ENCODE peak calls at places on chromosomes 11 and 22, in seven cellular contexts. Z is transverse colon, E is esophagus squamous epithelium, T is right lobe of liver, J is A549, F is ovary, D is body of pancreas. S is an unnamed sample.

GRCh38 chr22:33569547-33569946 is 350.7 kb downstream of the LARGE1 start:
- DNase-seq in Z (no peak), E (no peak), T (no peak), J (no peak), F (no peak), D (no peak), S (no peak)

GRCh38 chr22:49044776-49045175 is 782.9 kb downstream of the BRD1 start:
- DNase-seq in Z (no peak), E (no peak), T (no peak), J (no peak), F (no peak), D (no peak), S (no peak)

GRCh38 chr11:114382509-114382908 is 17.8 kb downstream of the C11orf71 start:
- DNase-seq in Z (no peak), E (no peak), T (no peak), J (no peak), F (no peak), D (no peak), S (no peak)

GRCh38 chr11:62169448-62169847 is 20.6 kb upstream of the SCGB1D1 start:
- DNase-seq in Z (no peak), E (no peak), T (no peak), J (no peak), F (no peak), D (no peak), S (peak)

GRCh38 chr22:27454807-27455450 is 346.6 kb downstream of the MN1 start:
- DNase-seq in Z (no peak), E (no peak), T (no peak), J (no peak), F (no peak), D (no peak), S (no peak)

GRCh38 chr11:8220261-8221024 is 43.2 kb downstream of the LMO1 start:
- DNase-seq in Z (no peak), E (no peak), T (no peak), J (no peak), F (no peak), D (no peak), S (no peak)

GRCh38 chr22:46547179-46547882 is 9.9 kb upstream of the CELSR1 start:
- DNase-seq in Z (no peak), E (no peak), T (no peak), J (peak), F (no peak), D (peak), S (peak)

GRCh38 chr22:39574779-39575551 is 4.4 kb downstream of the CACNA1I start:
- DNase-seq in Z (no peak), E (no peak), T (no peak), J (peak), F (no peak), D (no peak), S (no peak)

GRCh38 chr11:120178441-120179070 is 32.3 kb upstream of the OAF start:
- DNase-seq in Z (no peak), E (no peak), T (no peak), J (no peak), F (no peak), D (no peak), S (no peak)

DNA sequence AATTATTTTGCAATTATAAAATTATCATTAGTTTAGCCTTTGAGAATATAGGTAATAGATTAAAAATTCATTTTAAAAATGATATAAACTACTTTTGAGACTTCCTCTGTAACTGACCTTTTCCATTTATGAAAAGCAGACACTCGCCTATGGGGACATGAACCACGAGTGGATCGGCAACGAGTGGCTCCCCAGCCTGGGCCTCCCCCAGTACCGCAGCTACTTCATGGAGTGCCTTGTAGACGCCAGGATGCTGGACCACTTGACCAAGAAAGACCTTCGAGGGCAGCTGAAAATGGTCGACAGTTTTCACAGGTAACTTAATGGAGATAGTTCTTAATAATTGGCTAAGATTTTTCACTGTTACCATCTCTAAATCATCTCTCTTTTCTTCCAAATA is 26.3 kb upstream of the CTTN start:
- DNase-seq in Z (no peak), E (no peak), T (no peak), J (no peak), F (no peak), D (no peak), S (no peak)
- TF ChIP-seq POLR2A in Z (no peak), E (no peak), T (no peak), J (no peak), F (no peak), D (no peak), S (no peak)

GRCh38 chr11:72823105-72823804 is 9.0 kb downstream of the ATG16L2 start:
- DNase-seq in Z (no peak), E (no peak), T (no peak), J (no peak), F (peak), D (no peak), S (no peak)

GRCh38 chr11:72820439-72821139 is 6.4 kb downstream of the ATG16L2 start:
- DNase-seq in Z (no peak), E (no peak), T (no peak), J (no peak), F (no peak), D (no peak), S (no peak)

GRCh38 chr11:72821920-72822799 is 7.9 kb downstream of the ATG16L2 start:
- DNase-seq in Z (peak), E (no peak), T (peak), J (peak), F (peak), D (peak), S (peak)

GRCh38 chr11:72818971-72819370 is 4.8 kb downstream of the ATG16L2 start:
- DNase-seq in Z (no peak), E (no peak), T (no peak), J (no peak), F (no peak), D (no peak), S (no peak)

GRCh38 chr11:72821221-72821919 is 7.2 kb downstream of the ATG16L2 start:
- DNase-seq in Z (peak), E (no peak), T (no peak), J (no peak), F (peak), D (no peak), S (no peak)
- H3K4me3 ChIP-seq in Z (peak), E (peak), T (peak), J (peak), F (peak), D (no peak), S (peak)

DNA sequence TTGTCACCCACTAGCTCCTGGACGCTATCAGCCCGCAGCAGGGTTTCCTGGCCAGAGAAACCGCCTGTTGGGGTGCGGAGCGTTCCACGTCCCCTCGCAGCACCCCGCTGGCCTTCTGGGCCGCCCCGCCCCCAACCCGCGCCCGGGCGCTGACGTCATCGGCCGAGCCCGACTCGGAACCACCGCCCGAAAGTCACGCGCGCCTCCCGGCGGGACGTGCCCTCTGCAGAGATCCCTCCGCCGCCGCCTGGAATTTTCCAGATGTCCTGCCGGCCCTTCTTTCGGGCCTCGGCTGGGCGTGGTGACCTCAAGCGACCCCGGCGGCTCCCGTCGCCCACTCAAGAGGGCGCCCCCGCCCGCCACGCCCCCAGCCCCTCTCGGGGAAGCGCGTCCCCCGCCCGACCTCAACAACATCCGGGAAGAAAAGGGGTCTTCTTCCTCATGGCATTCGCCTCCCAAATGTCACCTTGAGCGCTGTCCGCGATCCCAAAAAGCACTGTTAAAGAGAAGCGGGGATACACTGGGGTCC is 430 bp upstream of the NEAT1 start:
- DNase-seq in Z (peak), E (peak), T (peak), J (peak), F (peak), D (peak), S (peak)
- TF ChIP-seq POLR2A in Z (no peak), E (peak), T (no peak), J (no peak), F (peak), D (no peak), S (no peak)

GRCh38 chr22:44727709-44728108 is 24.7 kb upstream of the ARHGAP8 start:
- DNase-seq in Z (no peak), E (no peak), T (peak), J (no peak), F (no peak), D (no peak), S (no peak)

GRCh38 chr22:44727148-44727547 is 25.1 kb downstream of the PRR5 start:
- DNase-seq in Z (no peak), E (no peak), T (peak), J (no peak), F (no peak), D (no peak), S (no peak)

GRCh38 chr22:44730034-44730433 is 22.3 kb upstream of the ARHGAP8 start:
- DNase-seq in Z (no peak), E (no peak), T (peak), J (no peak), F (no peak), D (no peak), S (no peak)

GRCh38 chr22:44729391-44730012 is 22.9 kb upstream of the ARHGAP8 start:
- DNase-seq in Z (no peak), E (no peak), T (peak), J (no peak), F (peak), D (peak), S (peak)

GRCh38 chr22:44728761-44729261 is 23.6 kb upstream of the ARHGAP8 start:
- DNase-seq in Z (no peak), E (no peak), T (peak), J (no peak), F (peak), D (no peak), S (peak)
- H3K4me3 ChIP-seq in Z (no peak), E (no peak), T (no peak), J (no peak), F (no peak), D (no peak), S (no peak)

DNA sequence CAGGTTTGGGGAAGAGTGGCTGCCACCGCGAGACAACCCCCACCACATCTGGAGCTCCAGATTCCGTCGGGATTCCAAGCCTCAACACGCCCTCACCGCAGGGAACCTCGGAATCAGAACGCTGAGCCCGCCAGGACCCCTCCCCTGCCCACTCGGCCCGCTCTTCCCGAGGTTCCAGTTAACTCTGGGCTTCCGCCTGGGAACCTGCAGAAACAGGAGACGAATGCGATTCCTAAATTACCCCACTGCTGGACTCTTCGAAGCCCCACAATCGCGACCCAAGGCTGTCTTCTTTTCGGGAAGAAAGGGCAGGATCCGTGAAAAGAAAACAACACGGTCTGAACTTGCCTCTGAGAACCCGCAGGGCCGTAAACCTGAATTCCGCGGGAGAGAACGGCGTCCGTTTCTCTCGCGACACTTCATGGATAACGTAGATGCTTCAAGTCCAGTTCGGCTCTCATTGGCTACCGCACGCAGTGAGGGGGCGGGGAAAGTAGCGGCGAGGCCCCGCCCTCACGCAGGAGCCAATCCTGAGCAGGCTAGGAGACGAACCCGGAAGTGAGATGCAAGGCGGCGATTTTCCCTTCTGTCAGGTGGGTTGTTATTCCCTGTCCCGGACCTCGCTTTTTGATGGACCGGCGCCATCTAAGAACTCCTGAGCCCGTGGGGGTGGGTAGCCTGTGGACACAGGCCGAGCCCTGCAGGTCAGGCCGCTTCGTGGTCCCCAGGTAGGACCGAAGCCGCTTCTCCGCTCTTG is at the start of the genes ANKRD49 and MRE11:
- DNase-seq in Z (peak), E (peak), T (peak), J (peak), F (peak), D (peak), S (peak)
- TF ChIP-seq POLR2A in Z (peak), E (peak), T (peak), J (peak), F (peak), D (peak), S (no peak)

GRCh38 chr11:70313945-70314344 is 43.5 kb downstream of the PPFIA1 start:
- DNase-seq in Z (no peak), E (no peak), T (no peak), J (no peak), F (no peak), D (no peak), S (no peak)
- H3K4me3 ChIP-seq in Z (no peak), E (no peak), T (no peak), J (no peak), F (no peak), D (no peak), S (no peak)

GRCh38 chr11:34358666-34359547 is 1.1 kb upstream of the ABTB2 start:
- DNase-seq in Z (peak), E (peak), T (peak), J (peak), F (peak), D (peak), S (peak)
- TF ChIP-seq POLR2A in Z (no peak), E (no peak), T (no peak), J (no peak), F (no peak), D (no peak), S (no peak)

GRCh38 chr22:50468626-50469025 is 6.2 kb downstream of the SBF1 start:
- DNase-seq in Z (no peak), E (no peak), T (no peak), J (no peak), F (no peak), D (no peak), S (no peak)
- H3K4me3 ChIP-seq in Z (no peak), E (no peak), T (no peak), J (no peak), F (no peak), D (no peak), S (no peak)

S was measured in testis.